ENCODE peak calls at places on chromosome 14, in seven cellular contexts. Q, I, L, H, Y, A and R are unnamed samples.

GRCh38 chr14:65098586-65098985 is 3.7 kb downstream of the MAX start:
- DNase-seq in Q (no peak), I (no peak), L (no peak), H (peak), Y (no peak), A (peak), R (peak)

GRCh38 chr14:52148371-52148770 is 79.5 kb upstream of the NID2 start:
- DNase-seq in Q (no peak), I (no peak), L (no peak), H (no peak), Y (no peak), A (no peak), R (no peak)

GRCh38 chr14:90518941-90519256 is 122.1 kb downstream of the CALM1 start:
- DNase-seq in Q (peak), I (no peak), L (no peak), H (peak), Y (peak), A (no peak), R (peak)

GRCh38 chr14:81164167-81164774 is 56.5 kb downstream of the GTF2A1 start:
- DNase-seq in Q (peak), I (peak), L (peak), H (peak), Y (peak), A (peak), R (peak)

GRCh38 chr14:101408077-101408831 is 153.0 kb upstream of the DIO3 start:
- DNase-seq in Q (no peak), I (peak), L (no peak), H (no peak), Y (no peak), A (peak), R (peak)

GRCh38 chr14:67428501-67429031 is 16.6 kb upstream of the PLEK2 start:
- DNase-seq in Q (no peak), I (peak), L (no peak), H (no peak), Y (no peak), A (peak), R (peak)

GRCh38 chr14:101820283-101820798 is 58.8 kb downstream of the PPP2R5C start:
- DNase-seq in Q (no peak), I (no peak), L (no peak), H (no peak), Y (no peak), A (no peak), R (no peak)

GRCh38 chr14:58963873-58964597 is 224.4 kb upstream of the DAAM1 start:
- DNase-seq in Q (no peak), I (no peak), L (no peak), H (no peak), Y (no peak), A (no peak), R (no peak)

GRCh38 chr14:82390586-82390985 is 856.9 kb upstream of the SEL1L start:
- DNase-seq in Q (no peak), I (no peak), L (no peak), H (no peak), Y (no peak), A (no peak), R (no peak)

GRCh38 chr14:23379331-23380196 is 2.7 kb downstream of the CMTM5 start:
- DNase-seq in Q (peak), I (no peak), L (peak), H (peak), Y (peak), A (peak), R (peak)

GRCh38 chr14:75125617-75126016 is 1.2 kb downstream of the NEK9 start:
- DNase-seq in Q (no peak), I (peak), L (no peak), H (peak), Y (no peak), A (peak), R (peak)

GRCh38 chr14:95614335-95614734 is 71.9 kb upstream of the TCL1B start:
- DNase-seq in Q (no peak), I (no peak), L (no peak), H (no peak), Y (no peak), A (no peak), R (no peak)

GRCh38 chr14:64459737-64460136 is 5.6 kb upstream of the AKAP5 start:
- DNase-seq in Q (no peak), I (no peak), L (no peak), H (no peak), Y (no peak), A (no peak), R (no peak)

GRCh38 chr14:79009286-79009685 is 839.1 kb downstream of the NRXN3 start:
- DNase-seq in Q (no peak), I (no peak), L (no peak), H (no peak), Y (no peak), A (peak), R (no peak)

GRCh38 chr14:99259327-99259726 is 12.7 kb downstream of the BCL11B start:
- DNase-seq in Q (no peak), I (no peak), L (no peak), H (no peak), Y (no peak), A (no peak), R (no peak)

GRCh38 chr14:73743431-73743931 is 29.3 kb upstream of the PNMA1 start:
- DNase-seq in Q (peak), I (no peak), L (no peak), H (peak), Y (no peak), A (no peak), R (no peak)

GRCh38 chr14:33996450-33996849 is 45.6 kb upstream of the EGLN3 start:
- DNase-seq in Q (no peak), I (no peak), L (no peak), H (no peak), Y (no peak), A (no peak), R (no peak)

GRCh38 chr14:22821193-22822016 is 6.2 kb upstream of the SLC7A7 start:
- DNase-seq in Q (no peak), I (no peak), L (no peak), H (no peak), Y (peak), A (no peak), R (peak)

GRCh38 chr14:100564506-100564905 is 22.7 kb downstream of the BEGAIN start:
- DNase-seq in Q (no peak), I (no peak), L (no peak), H (no peak), Y (no peak), A (no peak), R (no peak)

GRCh38 chr14:31465113-31465512 is 7.8 kb upstream of the DTD2 start:
- DNase-seq in Q (no peak), I (no peak), L (no peak), H (no peak), Y (no peak), A (peak), R (peak)

GRCh38 chr14:60151715-60152114 is 13.5 kb downstream of the DHRS7 start:
- DNase-seq in Q (peak), I (peak), L (peak), H (peak), Y (no peak), A (peak), R (peak)

GRCh38 chr14:74504874-74505617 is 11.5 kb downstream of the ISCA2 start:
- DNase-seq in Q (no peak), I (no peak), L (no peak), H (no peak), Y (no peak), A (no peak), R (no peak)

GRCh38 chr14:93269341-93270068 is 62.4 kb downstream of the UBR7 start:
- DNase-seq in Q (no peak), I (no peak), L (no peak), H (peak), Y (peak), A (peak), R (peak)

GRCh38 chr14:58427289-58428010 is at the start of the genes KIAA0586 and TIMM9:
- DNase-seq in Q (peak), I (peak), L (peak), H (peak), Y (peak), A (peak), R (peak)

GRCh38 chr14:90675399-90675798 is 140.8 kb downstream of the TTC7B start:
- DNase-seq in Q (no peak), I (peak), L (no peak), H (peak), Y (no peak), A (peak), R (no peak)

GRCh38 chr14:104353921-104354701 is 215.7 kb downstream of the KIF26A start:
- DNase-seq in Q (no peak), I (no peak), L (no peak), H (no peak), Y (no peak), A (no peak), R (no peak)

GRCh38 chr14:81301813-81302212 is 81.1 kb upstream of the GTF2A1 start:
- DNase-seq in Q (no peak), I (no peak), L (no peak), H (no peak), Y (no peak), A (no peak), R (no peak)

GRCh38 chr14:68957688-68958248 is 21.3 kb downstream of the ACTN1 start:
- DNase-seq in Q (no peak), I (no peak), L (no peak), H (no peak), Y (no peak), A (no peak), R (peak)
- H3K4me3 ChIP-seq in Q (no peak), I (no peak), L (no peak), H (no peak), Y (no peak), A (no peak), R (no peak)

GRCh38 chr14:77151245-77151644 is 9.7 kb upstream of the ZDHHC22 start:
- DNase-seq in Q (peak), I (no peak), L (no peak), H (peak), Y (peak), A (no peak), R (peak)
- TF ChIP-seq CTCF in Q (peak), I (peak), L (peak), H (peak), Y (peak), A (peak), R (peak)

GRCh38 chr14:102948698-102949061 is 26.2 kb downstream of the AMN start:
- DNase-seq in Q (no peak), I (no peak), L (no peak), H (no peak), Y (no peak), A (no peak), R (no peak)

GRCh38 chr14:102951799-102952198 is 29.3 kb downstream of the AMN start:
- DNase-seq in Q (no peak), I (peak), L (no peak), H (no peak), Y (no peak), A (peak), R (peak)

GRCh38 chr14:102951034-102951433 is 28.6 kb downstream of the AMN start:
- DNase-seq in Q (no peak), I (no peak), L (no peak), H (no peak), Y (no peak), A (no peak), R (peak)

GRCh38 chr14:102949062-102949800 is 26.8 kb downstream of the AMN start:
- DNase-seq in Q (peak), I (no peak), L (no peak), H (peak), Y (no peak), A (peak), R (no peak)

GRCh38 chr14:102949801-102950451 is 27.5 kb downstream of the AMN start:
- DNase-seq in Q (no peak), I (no peak), L (peak), H (no peak), Y (no peak), A (peak), R (no peak)
- H3K4me3 ChIP-seq in Q (no peak), I (no peak), L (no peak), H (no peak), Y (no peak), A (no peak), R (no peak)

GRCh38 chr14:77037886-77038511 is 9.5 kb upstream of the IRF2BPL start:
- DNase-seq in Q (peak), I (no peak), L (no peak), H (peak), Y (peak), A (peak), R (no peak)

GRCh38 chr14:77035267-77035666 is 6.8 kb upstream of the IRF2BPL start:
- DNase-seq in Q (no peak), I (no peak), L (no peak), H (no peak), Y (no peak), A (no peak), R (no peak)

GRCh38 chr14:77039285-77040058 is 11.0 kb upstream of the IRF2BPL start:
- DNase-seq in Q (no peak), I (no peak), L (no peak), H (peak), Y (no peak), A (peak), R (peak)

GRCh38 chr14:77037338-77037782 is 8.9 kb upstream of the IRF2BPL start:
- DNase-seq in Q (no peak), I (no peak), L (no peak), H (no peak), Y (no peak), A (no peak), R (no peak)

GRCh38 chr14:77036484-77037337 is 8.2 kb upstream of the IRF2BPL start:
- DNase-seq in Q (no peak), I (no peak), L (no peak), H (no peak), Y (no peak), A (no peak), R (no peak)
- TF ChIP-seq CTCF in Q (no peak), I (no peak), L (no peak), H (no peak), Y (no peak), A (no peak), R (no peak)

DNA sequence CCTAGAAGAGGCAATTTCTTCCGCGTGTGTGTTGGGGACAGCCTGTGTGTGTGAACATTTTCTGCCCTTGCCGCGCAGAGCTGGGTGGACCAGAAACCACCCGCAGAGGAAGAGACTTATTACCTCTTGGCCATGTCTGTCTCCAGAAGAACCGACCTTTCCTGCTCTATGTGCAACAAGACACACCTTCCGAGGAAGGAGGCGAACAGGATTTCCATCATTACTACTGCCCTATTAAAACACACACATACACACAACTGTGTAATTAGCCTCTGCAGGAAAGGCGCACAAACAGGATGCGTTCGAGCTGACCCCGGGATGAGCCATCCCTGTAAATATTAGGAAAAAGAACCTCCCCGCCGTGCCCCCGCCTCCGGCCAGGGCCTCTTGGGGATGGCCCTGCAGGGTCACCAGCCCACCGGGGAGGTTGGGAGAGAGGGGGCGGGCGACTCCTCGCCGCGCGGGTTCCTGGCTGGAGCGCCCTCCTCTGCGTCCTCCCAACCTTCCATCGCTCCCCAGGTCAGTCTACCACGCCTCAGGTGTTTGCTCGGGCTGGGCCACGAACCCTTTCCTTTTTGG is 484 bp upstream of the PRKCH start:
- DNase-seq in Q (no peak), I (no peak), L (peak), H (no peak), Y (peak), A (no peak), R (no peak)
- H3K4me3 ChIP-seq in Q (peak), I (peak), L (peak), H (no peak), Y (peak), A (peak), R (peak)

GRCh38 chr14:54981698-54982097 is 45.2 kb downstream of the WDHD1 start:
- DNase-seq in Q (no peak), I (no peak), L (no peak), H (no peak), Y (no peak), A (peak), R (peak)
- TF ChIP-seq CTCF in Q (peak), I (no peak), L (no peak), H (no peak), Y (no peak), A (no peak), R (peak)

DNA sequence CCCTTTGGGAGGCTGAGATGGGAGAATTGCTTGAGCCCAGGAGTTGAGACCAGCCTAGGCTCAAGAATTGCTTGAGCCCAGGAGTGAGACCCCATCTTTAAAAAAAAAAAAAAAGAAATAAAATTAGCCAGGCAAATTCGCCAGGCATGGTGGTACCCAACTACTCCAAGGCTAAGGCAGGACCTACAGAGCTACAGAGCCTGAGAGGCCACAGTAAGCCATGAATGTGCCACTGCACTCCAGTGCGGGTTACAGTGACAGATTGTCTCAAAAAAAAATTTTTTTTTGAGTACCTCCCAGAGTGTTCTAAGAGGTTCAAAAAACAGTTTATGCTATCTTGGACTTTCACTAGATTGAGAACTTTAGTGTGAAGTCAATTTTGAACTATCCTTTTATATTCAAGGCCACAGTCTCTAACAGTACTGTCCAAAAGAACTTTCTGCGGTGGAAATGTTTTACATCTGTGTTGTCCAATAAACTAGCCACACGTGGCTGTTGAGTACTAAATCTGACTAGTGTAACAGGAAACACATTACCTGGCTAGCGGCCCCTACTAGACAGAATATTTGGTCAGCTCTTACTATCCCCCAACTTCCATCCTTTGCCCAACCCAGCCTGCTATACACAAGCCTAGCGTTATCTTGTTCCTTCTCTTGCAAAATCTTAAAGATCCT is 2.4 kb downstream of the RPL36AL start:
- DNase-seq in Q (no peak), I (no peak), L (no peak), H (no peak), Y (no peak), A (no peak), R (no peak)
- H3K4me3 ChIP-seq in Q (no peak), I (no peak), L (no peak), H (peak), Y (no peak), A (no peak), R (no peak)